ENCODE peak calls at places on chromosomes 13 and 19, in four cellular contexts. F, A, X and E are unnamed samples.

GRCh38 chr19:5974721-5975387 is 3.1 kb downstream of the RANBP3 start:
- DNase-seq in X (no peak), F (no peak), A (no peak), E (no peak)

GRCh38 chr13:109100705-109101104 is 471.3 kb downstream of the MYO16 start:
- DNase-seq in X (no peak), F (no peak), A (no peak), E (peak; percentile 22)

GRCh38 chr19:21748088-21748487 is 19.3 kb downstream of the ZNF100 start:
- DNase-seq in X (no peak), A (no peak), F (no peak), E (no peak)

GRCh38 chr19:14015454-14016035 is 9.4 kb upstream of the RFX1 start:
- DNase-seq in F (no peak), X (no peak), A (no peak), E (no peak)

GRCh38 chr13:59458908-59459579 is 704.7 kb downstream of the DIAPH3 start:
- DNase-seq in F (peak; percentile 86), A (no peak), X (peak; percentile 17), E (peak; percentile 43)

GRCh38 chr19:38721977-38722773 is 22.1 kb downstream of the CAPN12 start:
- DNase-seq in X (peak; percentile 48), A (peak; percentile 46), F (no peak), E (no peak)

GRCh38 chr19:41694196-41694595 is 6.1 kb upstream of the CEACAM7 start:
- DNase-seq in A (no peak), X (no peak), F (no peak), E (no peak)

GRCh38 chr19:38190061-38190460 is 34.0 kb downstream of the DPF1 start:
- DNase-seq in F (no peak), A (no peak), X (no peak), E (peak; percentile 34)

GRCh38 chr13:51849145-51850101 is 4.4 kb upstream of the TMEM272 start:
- DNase-seq in F (peak; percentile 47), A (peak; percentile 40), X (peak; percentile 76), E (no peak)

GRCh38 chr19:28687296-28687695 is 525.7 kb downstream of the UQCRFS1 start:
- DNase-seq in F (no peak), A (no peak), X (no peak), E (no peak)

GRCh38 chr19:46115396-46116109 is 8.9 kb downstream of the IGFL3 start:
- DNase-seq in A (no peak), X (no peak), F (peak; percentile 55), E (peak; percentile 83)

GRCh38 chr19:16062789-16063188 is 13.5 kb upstream of the TPM4 start:
- DNase-seq in F (peak; percentile 61), X (peak; percentile 57), A (no peak), E (no peak)

GRCh38 chr13:35953537-35954206 is 177.5 kb downstream of the DCLK1 start:
- DNase-seq in A (peak; percentile 69), F (peak; percentile 98), X (peak; percentile 86), E (peak; percentile 76)

GRCh38 chr19:49838816-49839588 is 12.0 kb upstream of the PTOV1 start:
- DNase-seq in A (no peak), F (no peak), X (no peak), E (no peak)

GRCh38 chr19:46487802-46488445 is 7.7 kb downstream of the PNMA8B start:
- DNase-seq in A (peak; percentile 85), F (peak; percentile 78), X (peak; percentile 91), E (peak; percentile 58)

GRCh38 chr19:55178781-55179569 is 1.1 kb downstream of the SYT5 start:
- DNase-seq in X (peak; percentile 97), A (peak; percentile 87), F (peak; percentile 82), E (peak; percentile 45)

GRCh38 chr13:24275041-24275440 is 34.3 kb upstream of the C1QTNF9 start:
- DNase-seq in X (no peak), F (no peak), A (no peak), E (no peak)

GRCh38 chr19:17248011-17248776 is 2.5 kb upstream of the NR2F6 start:
- DNase-seq in X (peak; percentile 76), A (no peak), F (no peak), E (no peak)

GRCh38 chr13:31199849-31200635 is at the start of gene B3GLCT:
- DNase-seq in X (peak; percentile 92), A (peak; percentile 86), F (peak; percentile 77), E (peak; percentile 70)

GRCh38 chr19:53365899-53366493 is 491 bp downstream of the ZNF525 start:
- DNase-seq in A (no peak), F (no peak), X (peak; percentile 66), E (peak; percentile 39)

GRCh38 chr13:37995052-37995451 is 125.5 kb upstream of the TRPC4 start:
- DNase-seq in F (peak; percentile 14), X (peak; percentile 59), A (peak; percentile 27), E (no peak)

GRCh38 chr13:67278230-67278629 is 48.1 kb upstream of the PCDH9 start:
- DNase-seq in A (no peak), F (peak; percentile 100), X (no peak), E (peak; percentile 5)

GRCh38 chr19:38733493-38734175 is 10.6 kb downstream of the CAPN12 start:
- DNase-seq in A (no peak), X (no peak), F (no peak), E (peak; percentile 71)

GRCh38 chr13:67150608-67151007 is 79.5 kb downstream of the PCDH9 start:
- DNase-seq in F (no peak), A (no peak), X (no peak), E (no peak)

DNA sequence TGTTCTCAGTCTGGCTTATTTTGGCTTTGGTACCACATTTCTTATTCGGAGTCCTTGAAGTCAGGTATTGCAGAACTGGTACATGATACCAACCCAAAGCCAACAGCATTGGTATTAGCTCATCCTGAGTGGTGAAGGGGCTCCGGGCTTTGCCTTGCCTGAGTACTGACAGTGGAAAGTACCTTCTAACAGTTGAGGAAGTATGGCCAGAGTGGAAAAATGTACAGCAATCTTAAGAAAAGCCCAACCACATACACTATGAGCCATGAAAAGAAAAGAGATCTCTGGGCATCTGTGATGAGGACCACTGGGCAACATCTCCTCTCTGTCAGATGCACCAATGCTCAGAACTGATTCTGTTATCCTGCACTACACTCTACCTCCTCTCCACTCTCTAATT is 8.3 kb downstream of the LCP1 start:
- DNase-seq in A (no peak), X (no peak), F (no peak), E (no peak)
- H3K4me3 ChIP-seq in A (no peak overlapping the region), X (no peak overlapping the region), F (no peak overlapping the region), E (no peak overlapping the region)

DNA sequence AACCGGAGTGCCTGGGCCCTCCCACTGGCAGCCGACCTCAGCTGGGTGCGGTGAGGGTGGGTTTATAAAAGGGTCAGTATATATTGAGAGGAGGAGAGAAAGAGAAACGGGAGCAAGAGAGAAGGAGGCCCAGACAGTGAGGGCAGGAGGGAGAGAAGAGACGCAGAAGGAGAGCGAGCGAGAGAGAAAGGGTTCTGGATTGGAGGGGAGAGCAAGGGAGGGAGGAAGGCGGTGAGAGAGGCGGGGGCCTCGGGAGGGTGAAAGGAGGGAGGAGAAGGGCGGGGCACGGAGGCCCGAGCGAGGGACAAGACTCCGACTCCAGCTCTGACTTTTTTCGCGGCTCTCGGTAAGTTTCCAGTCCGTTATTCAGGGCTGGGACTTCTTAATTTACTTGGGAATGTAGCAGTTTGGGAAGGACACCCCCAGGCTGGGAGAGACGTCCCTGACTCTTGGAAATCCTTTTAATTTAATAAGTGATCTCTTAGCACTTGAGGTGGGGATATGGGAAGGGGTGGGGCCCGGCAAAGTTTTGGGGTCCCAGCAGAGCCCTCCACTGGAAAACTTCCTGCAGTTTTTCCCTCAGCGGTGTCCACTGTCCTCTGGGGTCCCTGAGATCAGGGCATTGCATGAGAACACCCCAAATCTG is at the start of gene EMP3:
- DNase-seq in X (peak; percentile 86), F (peak; percentile 94), A (peak; percentile 54), E (peak; percentile 97)
- H3K4me3 ChIP-seq in X (peak within 1 kb of the TSS; percentile 50), F (peak within 1 kb of the TSS; percentile 76), A (peak within 1 kb of the TSS; percentile 19), E (peak within 1 kb of the TSS; percentile 93)

DNA sequence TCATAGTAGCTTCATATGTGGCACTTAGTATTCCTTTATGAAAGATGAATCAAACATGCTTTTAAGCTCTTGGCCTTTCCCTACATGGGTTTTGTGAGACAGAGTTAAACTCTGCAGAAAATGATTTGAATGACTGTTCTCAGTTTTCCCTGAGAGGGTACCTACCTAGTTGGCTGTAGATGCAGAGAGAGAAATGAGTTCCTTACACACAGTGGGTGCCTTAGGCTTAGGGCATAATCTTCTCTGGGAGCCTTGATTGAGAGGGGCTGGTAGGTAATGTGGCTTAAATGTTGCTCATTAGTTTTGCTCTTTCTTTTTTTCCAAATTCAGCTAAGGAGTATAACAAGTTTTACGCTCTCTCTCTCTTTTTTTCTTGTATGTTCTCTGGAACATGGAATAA is 3.0 kb downstream of the URI1 start:
- DNase-seq in X (no peak), A (no peak), F (no peak), E (no peak)
- H3K4me3 ChIP-seq in X (no peak overlapping the region), A (no peak overlapping the region), F (no peak overlapping the region), E (peak overlapping the region; percentile 32)

DNA sequence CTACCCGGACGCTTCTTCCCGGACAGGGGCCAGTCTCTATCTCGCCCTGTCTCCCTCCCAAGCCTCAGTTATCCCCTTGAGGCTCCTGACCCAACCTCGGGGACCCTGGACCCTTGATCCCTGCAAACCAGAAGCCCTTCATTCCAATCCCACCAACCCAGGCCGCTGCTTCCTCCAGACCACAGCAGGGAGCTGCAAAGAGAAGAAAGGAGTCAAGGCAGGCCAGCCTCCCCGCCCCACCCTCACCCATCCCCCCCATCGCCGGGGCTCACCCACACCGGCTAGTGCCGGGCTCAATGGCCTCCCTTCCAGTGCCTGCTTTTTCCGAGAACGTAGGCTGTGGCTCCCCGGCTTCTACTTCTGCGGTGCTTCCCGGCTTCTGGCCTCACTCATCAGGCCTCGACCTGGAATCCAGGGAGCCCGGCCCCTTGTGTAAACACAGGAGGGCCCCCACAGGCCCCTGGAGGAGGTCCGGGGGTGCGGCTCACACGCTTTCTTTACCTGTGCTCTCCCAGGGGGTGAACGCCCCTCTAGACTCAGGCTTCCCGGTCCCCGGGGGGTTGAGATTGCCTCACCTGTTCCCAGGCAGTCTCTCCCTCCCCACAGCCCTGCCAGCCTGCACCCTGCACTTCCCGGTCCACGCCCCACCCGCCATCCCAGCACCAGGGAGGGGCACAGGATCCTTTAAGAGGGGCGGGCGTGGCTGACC is at the start of gene FAM83E:
- DNase-seq in A (no peak), X (peak; percentile 75), F (no peak), E (no peak)
- H3K4me3 ChIP-seq in A (no peak within 1 kb of the TSS), X (peak within 1 kb of the TSS; percentile 28), F (no peak within 1 kb of the TSS), E (no peak within 1 kb of the TSS)